ENCODE peak calls at places on chromosome 22, in ten cellular contexts. One of them, this sample, is unnamed.

GRCh38 chr22:21837184-21837979 is 30.1 kb downstream of the MAPK1 start:
- DNase-seq in NCI-H187: no peak
- DNase-seq in NCI-H2171 treated with DMSO at 0.1 percent for 48 hours: no peak
- DNase-seq in activated effector memory CD4-positive, alpha-beta T cell treated with Interleukin-2 at 50 U/mL for 16 hours: no peak
- DNase-seq in lung microvascular endothelial cell: peak
- DNase-seq in GM20000: no peak
- DNase-seq in anterior cingulate cortex: no peak
- DNase-seq in stimulated activated CD4-positive, alpha-beta T cell treated with anti-CD3 and anti-CD28 coated beads, TNF-alpha, amount 100 ng/mL, for 4 hours: no peak
- DNase-seq in BJ: peak
- DNase-seq in SIG-M5: no peak
- DNase-seq in this sample: no peak

GRCh38 chr22:22022255-22022840 is 39.8 kb upstream of the TOP3B start:
- DNase-seq in anterior cingulate cortex: no peak
- DNase-seq in stimulated activated CD4-positive, alpha-beta T cell treated with anti-CD3 and anti-CD28 coated beads, TNF-alpha, amount 100 ng/mL, for 4 hours: no peak
- DNase-seq in activated effector memory CD4-positive, alpha-beta T cell treated with Interleukin-2 at 50 U/mL for 16 hours: no peak
- DNase-seq in GM20000: no peak
- DNase-seq in lung microvascular endothelial cell: no peak
- DNase-seq in BJ: no peak
- DNase-seq in SIG-M5: no peak
- DNase-seq in NCI-H2171 treated with DMSO at 0.1 percent for 48 hours: no peak
- DNase-seq in NCI-H187: no peak
- DNase-seq in this sample: no peak

GRCh38 chr22:50505776-50506610 is 1.5 kb downstream of the LMF2 start:
- DNase-seq in NCI-H2171 treated with DMSO at 0.1 percent for 48 hours: peak
- DNase-seq in NCI-H187: no peak
- DNase-seq in SIG-M5: no peak
- DNase-seq in GM20000: no peak
- DNase-seq in stimulated activated CD4-positive, alpha-beta T cell treated with anti-CD3 and anti-CD28 coated beads, TNF-alpha, amount 100 ng/mL, for 4 hours: no peak
- DNase-seq in activated effector memory CD4-positive, alpha-beta T cell treated with Interleukin-2 at 50 U/mL for 16 hours: no peak
- DNase-seq in anterior cingulate cortex: no peak
- DNase-seq in BJ: no peak
- DNase-seq in lung microvascular endothelial cell: no peak
- DNase-seq in this sample: no peak

GRCh38 chr22:27074016-27074415 is 416.6 kb downstream of the MIAT start:
- DNase-seq in SIG-M5: no peak
- DNase-seq in GM20000: no peak
- DNase-seq in lung microvascular endothelial cell: no peak
- DNase-seq in NCI-H2171 treated with DMSO at 0.1 percent for 48 hours: no peak
- DNase-seq in NCI-H187: no peak
- DNase-seq in anterior cingulate cortex: no peak
- DNase-seq in stimulated activated CD4-positive, alpha-beta T cell treated with anti-CD3 and anti-CD28 coated beads, TNF-alpha, amount 100 ng/mL, for 4 hours: no peak
- DNase-seq in BJ: no peak
- DNase-seq in activated effector memory CD4-positive, alpha-beta T cell treated with Interleukin-2 at 50 U/mL for 16 hours: no peak
- DNase-seq in this sample: no peak

GRCh38 chr22:41654322-41654721 is 33.2 kb downstream of the XRCC6 start:
- DNase-seq in lung microvascular endothelial cell: no peak
- DNase-seq in anterior cingulate cortex: no peak
- DNase-seq in stimulated activated CD4-positive, alpha-beta T cell treated with anti-CD3 and anti-CD28 coated beads, TNF-alpha, amount 100 ng/mL, for 4 hours: no peak
- DNase-seq in NCI-H2171 treated with DMSO at 0.1 percent for 48 hours: no peak
- DNase-seq in BJ: no peak
- DNase-seq in GM20000: no peak
- DNase-seq in activated effector memory CD4-positive, alpha-beta T cell treated with Interleukin-2 at 50 U/mL for 16 hours: no peak
- DNase-seq in NCI-H187: no peak
- DNase-seq in SIG-M5: no peak
- DNase-seq in this sample: no peak

GRCh38 chr22:27754888-27755480 is 46.6 kb downstream of the MN1 start:
- DNase-seq in activated effector memory CD4-positive, alpha-beta T cell treated with Interleukin-2 at 50 U/mL for 16 hours: no peak
- DNase-seq in stimulated activated CD4-positive, alpha-beta T cell treated with anti-CD3 and anti-CD28 coated beads, TNF-alpha, amount 100 ng/mL, for 4 hours: no peak
- DNase-seq in anterior cingulate cortex: no peak
- DNase-seq in NCI-H2171 treated with DMSO at 0.1 percent for 48 hours: no peak
- DNase-seq in SIG-M5: no peak
- DNase-seq in NCI-H187: no peak
- DNase-seq in GM20000: no peak
- DNase-seq in BJ: no peak
- DNase-seq in lung microvascular endothelial cell: no peak
- DNase-seq in this sample: peak

GRCh38 chr22:49181942-49182341 is 645.7 kb downstream of the BRD1 start:
- DNase-seq in lung microvascular endothelial cell: no peak
- DNase-seq in NCI-H187: no peak
- DNase-seq in SIG-M5: no peak
- DNase-seq in GM20000: no peak
- DNase-seq in stimulated activated CD4-positive, alpha-beta T cell treated with anti-CD3 and anti-CD28 coated beads, TNF-alpha, amount 100 ng/mL, for 4 hours: no peak
- DNase-seq in activated effector memory CD4-positive, alpha-beta T cell treated with Interleukin-2 at 50 U/mL for 16 hours: no peak
- DNase-seq in BJ: no peak
- DNase-seq in NCI-H2171 treated with DMSO at 0.1 percent for 48 hours: no peak
- DNase-seq in anterior cingulate cortex: no peak
- DNase-seq in this sample: no peak

GRCh38 chr22:40323681-40324083 is 22.6 kb upstream of the ADSL start:
- DNase-seq in NCI-H187: no peak
- DNase-seq in anterior cingulate cortex: no peak
- DNase-seq in GM20000: no peak
- DNase-seq in stimulated activated CD4-positive, alpha-beta T cell treated with anti-CD3 and anti-CD28 coated beads, TNF-alpha, amount 100 ng/mL, for 4 hours: no peak
- DNase-seq in SIG-M5: no peak
- DNase-seq in NCI-H2171 treated with DMSO at 0.1 percent for 48 hours: peak
- DNase-seq in BJ: no peak
- DNase-seq in lung microvascular endothelial cell: no peak
- DNase-seq in activated effector memory CD4-positive, alpha-beta T cell treated with Interleukin-2 at 50 U/mL for 16 hours: peak
- DNase-seq in this sample: no peak

GRCh38 chr22:27462190-27462589 is 339.4 kb downstream of the MN1 start:
- DNase-seq in activated effector memory CD4-positive, alpha-beta T cell treated with Interleukin-2 at 50 U/mL for 16 hours: no peak
- DNase-seq in NCI-H2171 treated with DMSO at 0.1 percent for 48 hours: no peak
- DNase-seq in SIG-M5: no peak
- DNase-seq in stimulated activated CD4-positive, alpha-beta T cell treated with anti-CD3 and anti-CD28 coated beads, TNF-alpha, amount 100 ng/mL, for 4 hours: no peak
- DNase-seq in GM20000: no peak
- DNase-seq in lung microvascular endothelial cell: no peak
- DNase-seq in BJ: no peak
- DNase-seq in anterior cingulate cortex: peak
- DNase-seq in NCI-H187: no peak
- DNase-seq in this sample: peak

GRCh38 chr22:46075764-46076531 is 74.4 kb upstream of the PPARA start:
- DNase-seq in anterior cingulate cortex: no peak
- DNase-seq in GM20000: no peak
- DNase-seq in NCI-H187: no peak
- DNase-seq in activated effector memory CD4-positive, alpha-beta T cell treated with Interleukin-2 at 50 U/mL for 16 hours: no peak
- DNase-seq in SIG-M5: no peak
- DNase-seq in BJ: no peak
- DNase-seq in lung microvascular endothelial cell: no peak
- DNase-seq in NCI-H2171 treated with DMSO at 0.1 percent for 48 hours: no peak
- DNase-seq in stimulated activated CD4-positive, alpha-beta T cell treated with anti-CD3 and anti-CD28 coated beads, TNF-alpha, amount 100 ng/mL, for 4 hours: no peak
- DNase-seq in this sample: peak

GRCh38 chr22:36808611-36809344 is 8.1 kb downstream of the PVALB start:
- DNase-seq in NCI-H2171 treated with DMSO at 0.1 percent for 48 hours: peak
- DNase-seq in stimulated activated CD4-positive, alpha-beta T cell treated with anti-CD3 and anti-CD28 coated beads, TNF-alpha, amount 100 ng/mL, for 4 hours: no peak
- DNase-seq in SIG-M5: no peak
- DNase-seq in anterior cingulate cortex: no peak
- DNase-seq in BJ: no peak
- DNase-seq in lung microvascular endothelial cell: no peak
- DNase-seq in NCI-H187: no peak
- DNase-seq in activated effector memory CD4-positive, alpha-beta T cell treated with Interleukin-2 at 50 U/mL for 16 hours: no peak
- DNase-seq in GM20000: no peak
- DNase-seq in this sample: no peak

GRCh38 chr22:49599039-49599438 is 228.6 kb downstream of the BRD1 start:
- DNase-seq in anterior cingulate cortex: no peak
- DNase-seq in GM20000: no peak
- DNase-seq in lung microvascular endothelial cell: no peak
- DNase-seq in SIG-M5: no peak
- DNase-seq in activated effector memory CD4-positive, alpha-beta T cell treated with Interleukin-2 at 50 U/mL for 16 hours: no peak
- DNase-seq in stimulated activated CD4-positive, alpha-beta T cell treated with anti-CD3 and anti-CD28 coated beads, TNF-alpha, amount 100 ng/mL, for 4 hours: no peak
- DNase-seq in NCI-H2171 treated with DMSO at 0.1 percent for 48 hours: no peak
- DNase-seq in BJ: no peak
- DNase-seq in NCI-H187: no peak
- DNase-seq in this sample: no peak

GRCh38 chr22:40709752-40710413 is 30.6 kb downstream of the MCHR1 start:
- DNase-seq in NCI-H187: no peak
- DNase-seq in anterior cingulate cortex: no peak
- DNase-seq in SIG-M5: no peak
- DNase-seq in GM20000: no peak
- DNase-seq in stimulated activated CD4-positive, alpha-beta T cell treated with anti-CD3 and anti-CD28 coated beads, TNF-alpha, amount 100 ng/mL, for 4 hours: no peak
- DNase-seq in activated effector memory CD4-positive, alpha-beta T cell treated with Interleukin-2 at 50 U/mL for 16 hours: no peak
- DNase-seq in lung microvascular endothelial cell: no peak
- DNase-seq in BJ: no peak
- DNase-seq in NCI-H2171 treated with DMSO at 0.1 percent for 48 hours: peak
- DNase-seq in this sample: no peak

GRCh38 chr22:20380486-20380885 is 13.5 kb upstream of the ZNF74 start:
- DNase-seq in lung microvascular endothelial cell: no peak
- DNase-seq in BJ: no peak
- DNase-seq in GM20000: no peak
- DNase-seq in anterior cingulate cortex: no peak
- DNase-seq in activated effector memory CD4-positive, alpha-beta T cell treated with Interleukin-2 at 50 U/mL for 16 hours: no peak
- DNase-seq in NCI-H187: no peak
- DNase-seq in SIG-M5: no peak
- DNase-seq in stimulated activated CD4-positive, alpha-beta T cell treated with anti-CD3 and anti-CD28 coated beads, TNF-alpha, amount 100 ng/mL, for 4 hours: no peak
- DNase-seq in NCI-H2171 treated with DMSO at 0.1 percent for 48 hours: peak
- DNase-seq in this sample: no peak

GRCh38 chr22:20315337-20316216 is 4.3 kb downstream of the DGCR6L start:
- DNase-seq in stimulated activated CD4-positive, alpha-beta T cell treated with anti-CD3 and anti-CD28 coated beads, TNF-alpha, amount 100 ng/mL, for 4 hours: no peak
- DNase-seq in NCI-H187: no peak
- DNase-seq in lung microvascular endothelial cell: no peak
- DNase-seq in anterior cingulate cortex: no peak
- DNase-seq in GM20000: no peak
- DNase-seq in BJ: no peak
- DNase-seq in NCI-H2171 treated with DMSO at 0.1 percent for 48 hours: no peak
- DNase-seq in SIG-M5: no peak
- DNase-seq in activated effector memory CD4-positive, alpha-beta T cell treated with Interleukin-2 at 50 U/mL for 16 hours: no peak
- DNase-seq in this sample: no peak

GRCh38 chr22:44580756-44581435 is 82.9 kb upstream of the RTL6 start:
- DNase-seq in NCI-H187: no peak
- DNase-seq in SIG-M5: no peak
- DNase-seq in activated effector memory CD4-positive, alpha-beta T cell treated with Interleukin-2 at 50 U/mL for 16 hours: no peak
- DNase-seq in GM20000: no peak
- DNase-seq in NCI-H2171 treated with DMSO at 0.1 percent for 48 hours: no peak
- DNase-seq in lung microvascular endothelial cell: no peak
- DNase-seq in stimulated activated CD4-positive, alpha-beta T cell treated with anti-CD3 and anti-CD28 coated beads, TNF-alpha, amount 100 ng/mL, for 4 hours: no peak
- DNase-seq in BJ: no peak
- DNase-seq in anterior cingulate cortex: no peak
- DNase-seq in this sample: no peak

GRCh38 chr22:36319595-36320497 is 66.9 kb downstream of the APOL1 start:
- DNase-seq in SIG-M5: no peak
- DNase-seq in BJ: no peak
- DNase-seq in activated effector memory CD4-positive, alpha-beta T cell treated with Interleukin-2 at 50 U/mL for 16 hours: no peak
- DNase-seq in stimulated activated CD4-positive, alpha-beta T cell treated with anti-CD3 and anti-CD28 coated beads, TNF-alpha, amount 100 ng/mL, for 4 hours: no peak
- DNase-seq in GM20000: no peak
- DNase-seq in lung microvascular endothelial cell: peak
- DNase-seq in anterior cingulate cortex: no peak
- DNase-seq in NCI-H187: no peak
- DNase-seq in NCI-H2171 treated with DMSO at 0.1 percent for 48 hours: no peak
- DNase-seq in this sample: no peak

GRCh38 chr22:50507421-50507990 is at the start of gene LMF2:
- DNase-seq in NCI-H2171 treated with DMSO at 0.1 percent for 48 hours: no peak
- DNase-seq in stimulated activated CD4-positive, alpha-beta T cell treated with anti-CD3 and anti-CD28 coated beads, TNF-alpha, amount 100 ng/mL, for 4 hours: peak
- DNase-seq in NCI-H187: no peak
- DNase-seq in anterior cingulate cortex: no peak
- DNase-seq in SIG-M5: no peak
- DNase-seq in BJ: no peak
- DNase-seq in lung microvascular endothelial cell: no peak
- DNase-seq in GM20000: peak
- DNase-seq in activated effector memory CD4-positive, alpha-beta T cell treated with Interleukin-2 at 50 U/mL for 16 hours: peak
- DNase-seq in this sample: peak

GRCh38 chr22:39482768-39483167 is 19.3 kb upstream of the MIEF1 start:
- DNase-seq in GM20000: no peak
- DNase-seq in BJ: no peak
- DNase-seq in activated effector memory CD4-positive, alpha-beta T cell treated with Interleukin-2 at 50 U/mL for 16 hours: no peak
- DNase-seq in NCI-H2171 treated with DMSO at 0.1 percent for 48 hours: no peak
- DNase-seq in stimulated activated CD4-positive, alpha-beta T cell treated with anti-CD3 and anti-CD28 coated beads, TNF-alpha, amount 100 ng/mL, for 4 hours: no peak
- DNase-seq in SIG-M5: no peak
- DNase-seq in NCI-H187: no peak
- DNase-seq in lung microvascular endothelial cell: peak
- DNase-seq in anterior cingulate cortex: no peak
- DNase-seq in this sample: no peak

GRCh38 chr22:35314161-35314942 is 14.7 kb downstream of the TOM1 start:
- DNase-seq in GM20000: no peak
- DNase-seq in BJ: no peak
- DNase-seq in NCI-H187: no peak
- DNase-seq in stimulated activated CD4-positive, alpha-beta T cell treated with anti-CD3 and anti-CD28 coated beads, TNF-alpha, amount 100 ng/mL, for 4 hours: no peak
- DNase-seq in lung microvascular endothelial cell: no peak
- DNase-seq in SIG-M5: no peak
- DNase-seq in NCI-H2171 treated with DMSO at 0.1 percent for 48 hours: peak
- DNase-seq in activated effector memory CD4-positive, alpha-beta T cell treated with Interleukin-2 at 50 U/mL for 16 hours: no peak
- DNase-seq in anterior cingulate cortex: no peak
- DNase-seq in this sample: no peak

GRCh38 chr22:36234919-36235318 is 4.4 kb downstream of the APOL2 start:
- DNase-seq in stimulated activated CD4-positive, alpha-beta T cell treated with anti-CD3 and anti-CD28 coated beads, TNF-alpha, amount 100 ng/mL, for 4 hours: no peak
- DNase-seq in NCI-H187: no peak
- DNase-seq in SIG-M5: no peak
- DNase-seq in GM20000: no peak
- DNase-seq in BJ: no peak
- DNase-seq in anterior cingulate cortex: no peak
- DNase-seq in NCI-H2171 treated with DMSO at 0.1 percent for 48 hours: peak
- DNase-seq in lung microvascular endothelial cell: no peak
- DNase-seq in activated effector memory CD4-positive, alpha-beta T cell treated with Interleukin-2 at 50 U/mL for 16 hours: no peak
- DNase-seq in this sample: no peak

GRCh38 chr22:40743740-40744139 is 64.5 kb downstream of the MCHR1 start:
- DNase-seq in NCI-H2171 treated with DMSO at 0.1 percent for 48 hours: no peak
- DNase-seq in GM20000: no peak
- DNase-seq in stimulated activated CD4-positive, alpha-beta T cell treated with anti-CD3 and anti-CD28 coated beads, TNF-alpha, amount 100 ng/mL, for 4 hours: no peak
- DNase-seq in anterior cingulate cortex: no peak
- DNase-seq in NCI-H187: no peak
- DNase-seq in lung microvascular endothelial cell: no peak
- DNase-seq in SIG-M5: no peak
- DNase-seq in activated effector memory CD4-positive, alpha-beta T cell treated with Interleukin-2 at 50 U/mL for 16 hours: no peak
- DNase-seq in BJ: no peak
- DNase-seq in this sample: no peak

GRCh38 chr22:27331526-27332281 is 469.9 kb downstream of the MN1 start:
- DNase-seq in NCI-H2171 treated with DMSO at 0.1 percent for 48 hours: no peak
- DNase-seq in NCI-H187: no peak
- DNase-seq in activated effector memory CD4-positive, alpha-beta T cell treated with Interleukin-2 at 50 U/mL for 16 hours: no peak
- DNase-seq in stimulated activated CD4-positive, alpha-beta T cell treated with anti-CD3 and anti-CD28 coated beads, TNF-alpha, amount 100 ng/mL, for 4 hours: no peak
- DNase-seq in GM20000: no peak
- DNase-seq in SIG-M5: no peak
- DNase-seq in BJ: no peak
- DNase-seq in anterior cingulate cortex: no peak
- DNase-seq in lung microvascular endothelial cell: peak
- DNase-seq in this sample: peak

GRCh38 chr22:30267382-30268302 is 991 bp upstream of the OSM start:
- DNase-seq in anterior cingulate cortex: no peak
- DNase-seq in NCI-H187: no peak
- DNase-seq in GM20000: no peak
- DNase-seq in BJ: no peak
- DNase-seq in activated effector memory CD4-positive, alpha-beta T cell treated with Interleukin-2 at 50 U/mL for 16 hours: peak
- DNase-seq in SIG-M5: no peak
- DNase-seq in stimulated activated CD4-positive, alpha-beta T cell treated with anti-CD3 and anti-CD28 coated beads, TNF-alpha, amount 100 ng/mL, for 4 hours: no peak
- DNase-seq in NCI-H2171 treated with DMSO at 0.1 percent for 48 hours: no peak
- DNase-seq in lung microvascular endothelial cell: no peak
- DNase-seq in this sample: no peak

GRCh38 chr22:43540570-43540969 is 128.8 kb downstream of the MPPED1 start:
- DNase-seq in SIG-M5: no peak
- DNase-seq in GM20000: no peak
- DNase-seq in BJ: no peak
- DNase-seq in activated effector memory CD4-positive, alpha-beta T cell treated with Interleukin-2 at 50 U/mL for 16 hours: no peak
- DNase-seq in NCI-H2171 treated with DMSO at 0.1 percent for 48 hours: no peak
- DNase-seq in lung microvascular endothelial cell: no peak
- DNase-seq in NCI-H187: peak
- DNase-seq in stimulated activated CD4-positive, alpha-beta T cell treated with anti-CD3 and anti-CD28 coated beads, TNF-alpha, amount 100 ng/mL, for 4 hours: no peak
- DNase-seq in anterior cingulate cortex: no peak
- DNase-seq in this sample: no peak

GRCh38 chr22:39117585-39118191 is 20.6 kb downstream of the APOBEC3H start:
- DNase-seq in activated effector memory CD4-positive, alpha-beta T cell treated with Interleukin-2 at 50 U/mL for 16 hours: peak
- DNase-seq in SIG-M5: no peak
- DNase-seq in NCI-H187: no peak
- DNase-seq in stimulated activated CD4-positive, alpha-beta T cell treated with anti-CD3 and anti-CD28 coated beads, TNF-alpha, amount 100 ng/mL, for 4 hours: peak
- DNase-seq in lung microvascular endothelial cell: peak
- DNase-seq in NCI-H2171 treated with DMSO at 0.1 percent for 48 hours: no peak
- DNase-seq in BJ: no peak
- DNase-seq in GM20000: peak
- DNase-seq in anterior cingulate cortex: no peak
- DNase-seq in this sample: no peak

GRCh38 chr22:19579880-19580279 is 55.7 kb upstream of the CLDN5 start:
- DNase-seq in anterior cingulate cortex: no peak
- DNase-seq in activated effector memory CD4-positive, alpha-beta T cell treated with Interleukin-2 at 50 U/mL for 16 hours: no peak
- DNase-seq in NCI-H2171 treated with DMSO at 0.1 percent for 48 hours: no peak
- DNase-seq in NCI-H187: no peak
- DNase-seq in stimulated activated CD4-positive, alpha-beta T cell treated with anti-CD3 and anti-CD28 coated beads, TNF-alpha, amount 100 ng/mL, for 4 hours: no peak
- DNase-seq in GM20000: no peak
- DNase-seq in BJ: no peak
- DNase-seq in lung microvascular endothelial cell: peak
- DNase-seq in SIG-M5: no peak
- DNase-seq in this sample: no peak

GRCh38 chr22:48827228-48827810 is 1000.4 kb downstream of the BRD1 start:
- DNase-seq in activated effector memory CD4-positive, alpha-beta T cell treated with Interleukin-2 at 50 U/mL for 16 hours: no peak
- DNase-seq in NCI-H2171 treated with DMSO at 0.1 percent for 48 hours: no peak
- DNase-seq in lung microvascular endothelial cell: no peak
- DNase-seq in SIG-M5: no peak
- DNase-seq in anterior cingulate cortex: no peak
- DNase-seq in BJ: no peak
- DNase-seq in stimulated activated CD4-positive, alpha-beta T cell treated with anti-CD3 and anti-CD28 coated beads, TNF-alpha, amount 100 ng/mL, for 4 hours: no peak
- DNase-seq in GM20000: no peak
- DNase-seq in NCI-H187: no peak
- DNase-seq in this sample: peak